ENCODE peak calls at places on chromosomes 12 and 14, in five cellular contexts. Z is right cardiac atrium, F is pancreas, A is left ventricle myocardium inferior, V is lower lobe of right lung. M is an unnamed sample. For H3K27me3, the result is how much of the 10 kb centered on the place peaks cover.

GRCh38 chr12:19643635-19644034 is 204.3 kb downstream of the AEBP2 start:
- DNase-seq in Z (no peak), F (no peak), A (no peak), V (no peak), M (no peak)

GRCh38 chr12:4607056-4607455 is 41.8 kb downstream of the AKAP3 start:
- DNase-seq in Z (no peak), F (no peak), A (no peak), V (no peak), M (no peak)

GRCh38 chr12:59111873-59112272 is 191.6 kb upstream of the LRIG3 start:
- DNase-seq in Z (no peak), F (no peak), A (no peak), V (no peak), M (no peak)

GRCh38 chr12:6180300-6181051 is 19.7 kb upstream of the CD9 start:
- DNase-seq in Z (peak), F (no peak), A (peak), V (peak), M (peak)

GRCh38 chr12:113333877-113334785 is 778 bp downstream of the SLC8B1 start:
- DNase-seq in Z (peak), F (no peak), A (peak), V (peak), M (no peak)

GRCh38 chr12:67068773-67069450 is 200.2 kb upstream of the CAND1 start:
- DNase-seq in Z (peak), F (peak), A (no peak), V (peak), M (no peak)

GRCh38 chr14:89747146-89747545 is 207.4 kb downstream of the EFCAB11 start:
- DNase-seq in Z (no peak), F (no peak), A (no peak), V (no peak), M (no peak)

GRCh38 chr12:89448951-89449371 is 75.6 kb downstream of the GALNT4 start:
- DNase-seq in Z (no peak), F (no peak), A (no peak), V (no peak), M (no peak)

GRCh38 chr14:23831591-23831990 is 122.0 kb upstream of the DHRS4 start:
- DNase-seq in Z (no peak), F (no peak), A (no peak), V (peak), M (no peak)

GRCh38 chr14:99040047-99040446 is 231.9 kb downstream of the BCL11B start:
- DNase-seq in Z (no peak), F (no peak), A (no peak), V (no peak), M (no peak)

GRCh38 chr12:50734409-50735263 is 29.3 kb upstream of the ATF1 start:
- DNase-seq in Z (no peak), F (no peak), A (no peak), V (no peak), M (no peak)

GRCh38 chr12:8844665-8845064 is 22.2 kb downstream of the A2ML1 start:
- DNase-seq in Z (peak), F (peak), A (peak), V (no peak), M (peak)

GRCh38 chr12:90987101-90987500 is 17.7 kb downstream of the EPYC start:
- DNase-seq in Z (no peak), F (no peak), A (no peak), V (no peak), M (no peak)

GRCh38 chr14:23095196-23096108 is at the start of gene C14orf119:
- DNase-seq in Z (peak), F (peak), A (peak), V (peak), M (peak)

GRCh38 chr12:47382305-47382704 is 302.5 kb upstream of the AMIGO2 start:
- DNase-seq in Z (no peak), F (no peak), A (no peak), V (no peak), M (no peak)

GRCh38 chr12:26791328-26791791 is 41.6 kb downstream of the ITPR2 start:
- DNase-seq in Z (no peak), F (no peak), A (no peak), V (no peak), M (no peak)

GRCh38 chr14:53979747-53980642 is 23.4 kb upstream of the BMP4 start:
- DNase-seq in Z (peak), F (peak), A (peak), V (no peak), M (peak)

GRCh38 chr14:62894736-62895135 is 150.5 kb downstream of the KCNH5 start:
- DNase-seq in Z (no peak), F (no peak), A (no peak), V (no peak), M (no peak)

GRCh38 chr12:25705256-25705655 is 152.2 kb upstream of the LMNTD1 start:
- DNase-seq in Z (no peak), F (no peak), A (no peak), V (no peak), M (no peak)

GRCh38 chr14:106228541-106229158 is 702.3 kb downstream of the TMEM121 start:
- DNase-seq in Z (no peak), F (no peak), A (no peak), V (no peak), M (no peak)

GRCh38 chr14:72401632-72402428 is 469.6 kb downstream of the RGS6 start:
- DNase-seq in Z (peak), F (no peak), A (no peak), V (no peak), M (no peak)

GRCh38 chr12:107264667-107265066 is 171.3 kb upstream of the CRY1 start:
- DNase-seq in Z (no peak), F (no peak), A (no peak), V (no peak), M (no peak)

GRCh38 chr12:122590990-122591389 is 63.9 kb downstream of the KNTC1 start:
- DNase-seq in Z (no peak), F (no peak), A (no peak), V (no peak), M (no peak)

GRCh38 chr14:63901434-63902085 is 48.8 kb downstream of the SYNE2 start:
- DNase-seq in Z (no peak), F (no peak), A (no peak), V (no peak), M (no peak)

GRCh38 chr12:66152732-66153131 is 17.1 kb downstream of the TMBIM4 start:
- DNase-seq in Z (no peak), F (no peak), A (no peak), V (no peak), M (no peak)

GRCh38 chr14:74402264-74403251 is 23.5 kb downstream of the SYNDIG1L start:
- DNase-seq in Z (no peak), F (no peak), A (no peak), V (peak), M (no peak)

GRCh38 chr14:96085369-96085768 is 46.2 kb downstream of the C14orf132 start:
- DNase-seq in Z (no peak), F (no peak), A (no peak), V (no peak), M (no peak)

GRCh38 chr12:113416091-113416754 is 6.0 kb upstream of the SDSL start:
- DNase-seq in Z (no peak), F (no peak), A (no peak), V (peak), M (no peak)

GRCh38 chr12:91948504-91948903 is 197.1 kb downstream of the BTG1 start:
- DNase-seq in Z (no peak), F (no peak), A (no peak), V (no peak), M (no peak)

GRCh38 chr12:106188249-106188648 is 49.5 kb upstream of the NUAK1 start:
- DNase-seq in Z (no peak), F (no peak), A (no peak), V (no peak), M (peak)

GRCh38 chr14:101025656-101026055 is 122.1 kb upstream of the RTL1 start:
- DNase-seq in Z (no peak), F (no peak), A (no peak), V (no peak), M (no peak)

GRCh38 chr12:59088673-59089072 is 168.4 kb upstream of the LRIG3 start:
- DNase-seq in Z (no peak), F (no peak), A (no peak), V (no peak), M (no peak)

GRCh38 chr14:43541356-43541755 is 965.7 kb downstream of the FSCB start:
- DNase-seq in Z (no peak), F (no peak), A (no peak), V (no peak), M (no peak)

GRCh38 chr14:51703787-51704186 is 52.1 kb downstream of the FRMD6 start:
- DNase-seq in Z (no peak), F (no peak), A (no peak), V (no peak), M (no peak)

GRCh38 chr14:37655418-37655817 is 60.0 kb downstream of the TTC6 start:
- DNase-seq in Z (no peak), F (no peak), A (no peak), V (no peak), M (no peak)

GRCh38 chr12:52380271-52380694 is 5.2 kb downstream of the KRT84 start:
- DNase-seq in Z (peak), F (peak), A (no peak), V (peak), M (peak)

GRCh38 chr12:107318804-107319535 is 225.6 kb upstream of the CRY1 start:
- DNase-seq in Z (no peak), F (peak), A (no peak), V (peak), M (no peak)

GRCh38 chr12:12167847-12168246 is 97.1 kb downstream of the BCL2L14 start:
- DNase-seq in Z (no peak), F (no peak), A (no peak), V (no peak), M (no peak)

GRCh38 chr12:57475271-57476161 is 4.2 kb downstream of the ARHGAP9 start:
- DNase-seq in Z (peak), F (no peak), A (no peak), V (no peak), M (no peak)
- H3K4me3 ChIP-seq in Z (peak), F (peak), A (peak), V (peak), M (peak)

GRCh38 chr12:53441040-53441833 is at the start of gene PRR13:
- DNase-seq in Z (peak), F (peak), A (peak), V (peak), M (peak)

DNA sequence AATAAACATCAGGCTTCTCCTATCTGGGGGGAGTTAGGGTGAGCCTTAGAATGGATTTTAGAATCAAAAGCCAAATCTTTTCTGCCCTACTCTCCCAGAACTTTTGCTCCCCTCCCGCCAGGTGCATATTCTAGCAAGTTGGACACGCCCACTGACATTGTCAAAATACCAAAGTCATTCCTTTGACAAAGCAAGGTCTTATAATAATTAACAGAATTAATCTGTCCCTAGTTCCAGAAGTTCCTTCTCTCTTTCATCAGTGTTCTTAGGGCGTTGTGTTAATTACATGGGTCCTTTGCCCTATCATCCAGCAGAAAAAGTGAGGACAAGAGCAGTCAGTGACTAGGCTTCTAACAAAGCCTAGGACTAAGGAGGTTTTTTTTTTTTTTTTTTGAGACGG is 2.4 kb downstream of the PRR13 start:
- DNase-seq in Z (no peak), F (peak), A (no peak), V (no peak), M (no peak)
- H3K27me3 ChIP-seq in Z (under half), F (under half), A (under half), V (under half), M (under half)

GRCh38 chr14:102508774-102509743 is 517 bp downstream of the ANKRD9 start:
- DNase-seq in Z (peak), F (peak), A (peak), V (peak), M (peak)
- H3K4me3 ChIP-seq in Z (peak), F (peak), A (peak), V (peak), M (peak)

GRCh38 chr12:114691196-114691595 is 7.2 kb upstream of the TBX3 start:
- DNase-seq in Z (no peak), F (no peak), A (no peak), V (no peak), M (no peak)
- H3K27me3 ChIP-seq in Z (under half), F (under half), A (half or more), V (half or more), M (half or more)

DNA sequence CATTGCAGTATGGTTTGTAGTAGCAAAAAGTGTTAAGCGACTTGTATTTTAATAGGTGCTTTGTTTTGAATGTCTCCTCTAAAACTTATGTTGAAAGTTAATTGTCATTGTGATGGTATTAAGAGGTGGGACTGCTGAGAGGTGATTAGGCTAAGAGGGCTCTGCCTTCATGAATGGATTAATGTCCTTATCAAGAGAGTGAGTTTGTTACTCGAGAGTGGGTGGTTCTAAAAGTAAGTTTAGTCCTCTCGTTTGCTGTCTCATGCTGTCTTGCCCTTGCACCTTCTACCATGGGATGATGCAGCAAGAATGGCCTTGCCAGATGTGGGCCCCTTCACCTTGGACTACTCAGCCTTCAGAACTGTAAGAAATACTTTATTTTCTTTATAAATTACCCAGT is 17.4 kb downstream of the ZDHHC17 start:
- DNase-seq in Z (no peak), F (no peak), A (no peak), V (no peak), M (no peak)
- H3K4me3 ChIP-seq in Z (no peak), F (no peak), A (no peak), V (no peak), M (no peak)

GRCh38 chr12:33551006-33551405 is 111.4 kb upstream of the SYT10 start:
- DNase-seq in Z (no peak), F (no peak), A (no peak), V (no peak), M (no peak)

GRCh38 chr12:33560653-33561208 is 121.1 kb upstream of the SYT10 start:
- DNase-seq in Z (no peak), F (no peak), A (no peak), V (no peak), M (no peak)

GRCh38 chr12:33555128-33555527 is 115.5 kb upstream of the SYT10 start:
- DNase-seq in Z (no peak), F (no peak), A (no peak), V (no peak), M (no peak)
- H3K27me3 ChIP-seq in Z (under half), F (under half), A (under half), V (under half), M (under half)

GRCh38 chr14:105085766-105086165 is 20.5 kb upstream of the GPR132 start:
- DNase-seq in Z (no peak), F (no peak), A (no peak), V (no peak), M (no peak)

GRCh38 chr14:105087963-105088811 is 23.0 kb upstream of the GPR132 start:
- DNase-seq in Z (peak), F (peak), A (peak), V (peak), M (peak)

GRCh38 chr14:105087308-105087962 is 22.2 kb upstream of the GPR132 start:
- DNase-seq in Z (peak), F (no peak), A (peak), V (peak), M (no peak)

GRCh38 chr14:105084741-105085571 is 19.7 kb upstream of the GPR132 start:
- DNase-seq in Z (no peak), F (no peak), A (no peak), V (no peak), M (no peak)

DNA sequence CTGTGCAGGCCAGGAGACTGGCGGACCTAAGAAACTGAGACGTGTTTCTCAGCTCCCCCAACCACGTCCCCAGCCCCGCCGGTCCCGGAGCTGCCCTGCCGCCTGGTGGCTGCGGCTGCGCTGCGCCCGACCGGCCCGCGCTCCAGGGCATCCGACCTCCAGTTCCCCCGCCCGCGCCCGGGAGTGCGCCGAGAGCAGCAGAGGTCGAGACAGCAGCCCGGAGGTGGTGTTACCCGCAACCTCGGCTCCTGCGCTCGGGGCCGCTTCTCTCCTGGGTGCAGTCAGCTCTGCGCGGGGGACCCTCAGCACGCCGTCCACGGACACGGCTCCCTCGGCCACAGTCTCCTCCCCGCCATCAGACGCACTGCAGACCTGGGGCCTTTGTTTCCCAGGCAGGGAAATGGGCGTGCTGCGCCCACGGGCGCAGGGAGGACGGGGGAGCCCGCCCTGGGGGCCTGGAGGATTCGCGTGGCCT is 21.6 kb upstream of the GPR132 start:
- DNase-seq in Z (peak), F (peak), A (peak), V (peak), M (peak)
- H3K4me3 ChIP-seq in Z (peak), F (peak), A (peak), V (peak), M (peak)